ENCODE peak calls at places on chromosomes 3 and 15, in four cellular contexts. N is cardiac muscle cell; U is CD4-positive, alpha-beta memory T cell; Y is Panc1. H is an unnamed sample.

GRCh38 chr15:62840518-62841268 is 201.9 kb upstream of the TPM1 start:
- DNase-seq in N (no peak), U (no peak), Y (no peak), H (no peak)

GRCh38 chr15:87703238-87704111 is 553.1 kb downstream of the NTRK3 start:
- DNase-seq in N (peak), U (no peak), Y (no peak), H (no peak)

GRCh38 chr15:66955871-66956585 is 109.4 kb upstream of the SMAD3 start:
- DNase-seq in N (peak), U (no peak), Y (no peak), H (no peak)

GRCh38 chr3:155983834-155984474 is 113.5 kb downstream of the GMPS start:
- DNase-seq in N (peak), U (no peak), Y (no peak), H (no peak)

GRCh38 chr3:115146418-115147328 is at the start of gene ZBTB20:
- DNase-seq in N (peak), U (peak), Y (no peak), H (peak)

GRCh38 chr3:147089286-147089685 is 317.1 kb downstream of the ZIC4 start:
- DNase-seq in N (no peak), U (no peak), Y (no peak), H (no peak)

GRCh38 chr3:58576716-58577115 is 475 bp downstream of the FAM107A start:
- DNase-seq in N (no peak), U (no peak), Y (no peak), H (no peak)

GRCh38 chr3:70358978-70359580 is 46.6 kb upstream of the MDFIC2 start:
- DNase-seq in N (peak), U (no peak), Y (peak), H (no peak)

GRCh38 chr3:97971679-97972567 is at the start of gene RIOX2:
- DNase-seq in N (peak), U (peak), Y (peak), H (peak)
- H3K4me3 ChIP-seq in N (peak), U (no peak), Y (peak), H (peak)

DNA sequence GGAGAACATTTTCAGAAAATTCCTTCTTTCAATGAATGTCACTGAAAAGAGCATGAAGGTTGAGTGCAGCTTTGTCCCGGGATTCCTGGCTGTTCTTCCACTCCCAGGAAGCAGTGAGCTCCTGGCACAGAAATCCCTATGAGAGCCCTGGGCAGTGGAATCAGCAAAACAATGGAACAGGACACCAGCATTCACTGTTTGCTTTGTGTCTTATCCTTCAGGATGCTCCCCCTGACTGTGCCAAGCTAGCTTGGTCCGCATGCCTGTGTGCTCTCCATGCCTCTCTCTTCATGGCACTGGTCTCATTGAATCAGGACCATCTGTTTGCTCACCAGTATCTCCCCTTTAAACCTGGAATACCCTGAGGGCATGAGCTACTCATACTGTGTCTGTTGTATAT is 102.0 kb upstream of the GADL1 start:
- DNase-seq in N (no peak), U (no peak), Y (no peak), H (no peak)
- H3K4me3 ChIP-seq in N (no peak), U (no peak), Y (no peak), H (no peak)

GRCh38 chr3:50171540-50172301 is 16.6 kb downstream of the SEMA3F start:
- DNase-seq in N (no peak), U (peak), Y (no peak), H (no peak)
- H3K4me3 ChIP-seq in N (no peak), U (no peak), Y (no peak), H (no peak)

GRCh38 chr3:13654330-13655073 is 105.6 kb downstream of the FBLN2 start:
- DNase-seq in N (no peak), U (peak), Y (no peak), H (peak)

GRCh38 chr3:13657660-13658435 is 108.9 kb downstream of the FBLN2 start:
- DNase-seq in N (peak), U (peak), Y (no peak), H (peak)

GRCh38 chr3:13656584-13657301 is 107.8 kb downstream of the FBLN2 start:
- DNase-seq in N (no peak), U (no peak), Y (no peak), H (no peak)

GRCh38 chr3:13653631-13654279 is 104.8 kb downstream of the FBLN2 start:
- DNase-seq in N (no peak), U (peak), Y (no peak), H (no peak)

GRCh38 chr3:13655074-13655913 is 106.4 kb downstream of the FBLN2 start:
- DNase-seq in N (peak), U (no peak), Y (no peak), H (peak)
- H3K4me3 ChIP-seq in N (no peak), U (no peak), Y (no peak), H (no peak)

DNA sequence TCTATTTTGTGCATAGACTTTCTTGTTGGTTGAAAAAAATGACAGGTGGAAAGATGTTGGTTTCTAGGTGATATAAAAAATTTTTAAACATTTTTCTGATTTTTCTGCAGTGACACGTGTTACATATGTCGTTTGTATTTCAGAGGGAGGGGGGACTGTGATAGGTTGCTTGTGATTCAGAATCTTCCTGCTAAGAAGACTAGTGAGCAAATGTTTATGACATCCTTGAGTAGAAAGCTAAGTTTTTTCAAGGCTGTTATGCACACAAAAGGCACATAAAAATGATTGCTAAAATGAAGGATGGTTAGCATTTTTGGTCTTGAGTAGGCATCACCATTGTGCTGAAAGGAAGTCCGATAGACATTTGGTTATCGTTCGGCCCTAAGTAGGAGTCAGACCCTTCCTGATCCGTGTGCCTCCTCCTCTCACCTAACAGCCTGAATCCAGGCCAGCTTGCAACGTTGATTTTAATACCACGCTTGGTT is 1.5 kb downstream of the ZNF639 start:
- DNase-seq in N (peak), U (peak), Y (no peak), H (no peak)
- H3K4me3 ChIP-seq in N (peak), U (peak), Y (peak), H (peak)

DNA sequence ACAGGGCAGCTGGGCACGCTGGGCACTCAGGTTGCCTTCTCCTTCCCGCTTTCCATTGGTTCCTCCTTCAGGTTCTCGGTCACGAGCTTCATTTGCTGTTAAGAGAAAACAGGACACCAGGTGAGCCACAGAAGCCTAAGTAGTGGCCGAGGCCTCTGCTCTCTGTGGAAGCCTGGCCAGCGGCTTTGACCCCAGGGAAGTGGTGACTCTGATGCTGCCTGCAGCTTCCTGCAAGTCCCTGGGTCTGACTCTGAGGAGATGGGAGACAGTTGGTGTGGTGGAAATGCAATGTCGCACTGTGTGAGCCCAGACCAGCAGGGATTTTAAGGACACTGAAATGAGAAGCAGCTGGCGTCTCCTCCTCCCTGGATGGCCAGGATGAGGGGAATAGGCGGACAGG is 80.5 kb downstream of the SNRK start:
- DNase-seq in N (no peak), U (no peak), Y (no peak), H (no peak)
- H3K4me3 ChIP-seq in N (no peak), U (no peak), Y (no peak), H (no peak)